ENCODE peak calls at places on chromosomes 2 and 18, in seven cellular contexts. O is uterus; I is AG04450; L is B cell; F is lower lobe of right lung; E is activated CD8-positive, alpha-beta T cell treated with anti-CD3 and anti-CD28 coated beads for 36 hours; C is IMR-90. U is an unnamed sample.

GRCh38 chr2:241110089-241110606 is 8.1 kb upstream of the MTERF4 start:
- DNase-seq in I (no peak), O (no peak), L (peak; percentile 7), F (no peak), C (no peak), E (no peak), U (no peak)

GRCh38 chr18:70359071-70359470 is 70.2 kb downstream of the SOCS6 start:
- DNase-seq in L (no peak), C (no peak), I (no peak), F (no peak), O (no peak), E (no peak), U (no peak)

GRCh38 chr18:62723666-62724281 is 8.4 kb downstream of the PHLPP1 start:
- DNase-seq in O (no peak), C (no peak), L (no peak), F (no peak), E (no peak), I (no peak), U (no peak)

GRCh38 chr2:240237609-240238151 is 97.2 kb upstream of the OTOS start:
- DNase-seq in E (no peak), O (no peak), F (peak; percentile 24), I (no peak), C (peak; percentile 85), L (no peak), U (no peak)

GRCh38 chr2:54074636-54075341 is 40.6 kb upstream of the ACYP2 start:
- DNase-seq in F (no peak), I (no peak), C (peak; percentile 22), E (no peak), O (no peak), L (no peak), U (no peak)

GRCh38 chr2:70991742-70992141 is 2.9 kb downstream of the TEX261 start:
- DNase-seq in F (no peak), E (no peak), C (no peak), L (no peak), O (peak; percentile 6), I (no peak), U (no peak)

GRCh38 chr2:205712508-205712907 is 30.2 kb downstream of the NRP2 start:
- DNase-seq in C (peak; percentile 92), O (no peak), F (no peak), E (peak; percentile 13), I (no peak), L (no peak), U (no peak)

GRCh38 chr2:101946372-101946771 is 45.4 kb upstream of the IL1R2 start:
- DNase-seq in O (no peak), E (no peak), F (no peak), L (no peak), I (no peak), C (no peak), U (no peak)

GRCh38 chr2:127463155-127463991 is 45.1 kb downstream of the PROC start:
- DNase-seq in F (no peak), C (no peak), O (no peak), E (no peak), L (no peak), I (no peak), U (no peak)

GRCh38 chr2:227623225-227623624 is 5.9 kb downstream of the SCYGR4 start:
- DNase-seq in F (no peak), E (no peak), C (peak; percentile 75), O (no peak), L (no peak), I (peak; percentile 16), U (no peak)

GRCh38 chr2:139917723-139918384 is 1137.7 kb upstream of the NXPH2 start:
- DNase-seq in C (no peak), E (no peak), I (no peak), L (no peak), F (no peak), O (no peak), U (no peak)

GRCh38 chr2:139911150-139911549 is 1131.0 kb upstream of the NXPH2 start:
- DNase-seq in O (no peak), F (no peak), C (no peak), E (no peak), I (no peak), L (no peak), U (no peak)

GRCh38 chr2:139916822-139917221 is 1136.6 kb upstream of the NXPH2 start:
- DNase-seq in E (no peak), L (no peak), I (no peak), O (no peak), F (no peak), C (no peak), U (no peak)
- TF ChIP-seq CTCF in E (no peak), L (no peak), I (no peak), O (no peak), F (no peak), C (no peak), U (no peak)

DNA sequence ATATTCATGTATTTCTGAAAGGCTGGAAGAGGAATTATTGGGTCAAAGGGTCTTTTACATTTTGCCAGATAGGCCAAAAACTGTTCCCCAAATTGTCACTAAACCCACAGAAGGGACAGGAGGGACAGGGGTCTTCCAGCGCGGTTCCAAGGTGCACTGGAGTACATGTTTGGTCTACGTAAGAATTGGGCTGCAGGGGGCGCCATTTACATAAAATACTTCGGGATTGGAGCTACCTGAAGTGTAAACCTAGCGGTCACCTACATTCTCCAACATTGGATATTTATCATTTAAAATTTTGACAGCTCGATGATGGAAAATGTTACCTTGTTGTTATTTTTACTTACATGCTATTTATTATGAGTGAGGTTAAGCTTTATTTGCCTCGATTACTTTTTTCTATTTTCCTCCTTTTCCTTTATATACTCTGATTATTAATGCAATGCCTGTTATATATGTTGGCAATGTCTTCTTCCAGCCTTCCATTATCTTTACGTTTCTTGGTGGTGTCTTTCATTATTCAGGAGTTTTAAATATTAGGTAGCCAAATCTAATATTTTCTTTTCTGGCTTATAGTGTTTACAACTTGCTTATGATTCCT is 43.0 kb upstream of the RAB6C start:
- DNase-seq in C (no peak), O (no peak), L (peak; percentile 78), E (no peak), F (no peak), I (no peak), U (peak; percentile 46)
- TF ChIP-seq CTCF in C (no peak), O (peak; percentile 38), L (peak; percentile 82), E (no peak), F (no peak), I (peak; percentile 47), U (no peak)

GRCh38 chr2:26189123-26189522 is 16.2 kb downstream of the GAREM2 start:
- DNase-seq in I (no peak), C (no peak), L (no peak), F (no peak), E (no peak), O (no peak), U (no peak)
- TF ChIP-seq CTCF in I (no peak), C (no peak), L (no peak), F (no peak), E (no peak), O (no peak), U (no peak)

GRCh38 chr2:84741182-84741822 is 139.6 kb downstream of the TRABD2A start:
- DNase-seq in E (peak; percentile 75), L (no peak), O (no peak), I (no peak), F (no peak), C (peak; percentile 43), U (peak; percentile 13)
- TF ChIP-seq CTCF in E (peak; percentile 52), L (peak; percentile 41), O (no peak), I (peak; percentile 36), F (peak; percentile 23), C (peak; percentile 32), U (no peak)

GRCh38 chr2:28155627-28156026 is 237.0 kb upstream of the FOSL2 start:
- DNase-seq in E (peak; percentile 17), O (no peak), I (no peak), C (no peak), L (no peak), F (no peak), U (no peak)
- TF ChIP-seq CTCF in E (peak; percentile 88), O (no peak), I (peak; percentile 49), C (peak; percentile 30), L (no peak), F (peak; percentile 46), U (no peak)

GRCh38 chr18:11960743-11961380 is 20.4 kb upstream of the IMPA2 start:
- DNase-seq in C (no peak), O (no peak), E (no peak), I (no peak), L (no peak), F (no peak), U (no peak)

GRCh38 chr18:11962586-11962985 is 18.7 kb upstream of the IMPA2 start:
- DNase-seq in F (no peak), O (no peak), C (no peak), L (no peak), E (no peak), I (no peak), U (no peak)

DNA sequence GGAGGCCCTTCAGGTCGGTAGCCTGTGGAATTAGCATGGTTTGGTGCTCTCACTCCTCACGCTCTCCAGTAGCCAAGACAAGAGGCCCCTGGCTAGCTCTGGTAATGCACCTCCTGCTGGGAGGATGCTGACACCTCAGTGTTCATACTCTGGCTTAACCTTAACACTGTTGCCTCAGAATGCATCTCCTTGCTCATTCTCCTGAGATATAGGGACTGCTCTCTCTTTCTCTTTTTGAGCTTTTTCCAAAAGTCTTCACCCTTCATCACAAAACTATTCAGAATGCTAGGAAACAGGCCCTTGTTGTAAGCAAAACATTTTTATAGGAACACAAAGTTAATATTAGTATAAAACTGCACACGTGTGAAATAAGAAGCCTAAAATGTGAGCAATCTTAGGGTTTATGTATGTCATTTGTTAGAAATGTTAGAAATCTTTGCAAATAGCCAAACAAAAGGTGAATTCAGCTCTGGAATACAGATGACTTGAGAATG is 17.3 kb upstream of the IMPA2 start:
- DNase-seq in F (no peak), C (peak; percentile 79), E (no peak), L (no peak), I (no peak), O (peak; percentile 33), U (peak; percentile 37)
- TF ChIP-seq CTCF in F (no peak), C (peak; percentile 46), E (no peak), L (no peak), I (peak; percentile 44), O (no peak), U (no peak)

GRCh38 chr18:52090005-52090404 is 250.0 kb upstream of the DCC start:
- DNase-seq in L (no peak), O (no peak), C (no peak), E (no peak), I (no peak), F (no peak), U (no peak)
- TF ChIP-seq CTCF in L (no peak), O (no peak), C (no peak), E (no peak), I (no peak), F (no peak), U (no peak)

GRCh38 chr2:167964650-167965404 is 282.6 kb downstream of the STK39 start:
- DNase-seq in E (no peak), O (no peak), I (no peak), L (no peak), C (peak; percentile 18), F (no peak), U (no peak)
- TF ChIP-seq CTCF in E (no peak), O (no peak), I (peak; percentile 41), L (peak; percentile 40), C (peak; percentile 56), F (peak; percentile 10), U (no peak)

U was measured in GM20000.